ENCODE peak calls at places on chromosomes 3 and 15, in ten cellular contexts. One of them, this sample, is unnamed.

GRCh38 chr3:108513961-108514360 is 3.6 kb upstream of the MYH15 start:
- DNase-seq in amniotic stem cell: no peak
- DNase-seq in IMR-90: peak; percentile 27
- DNase-seq in mesenteric fat pad: no peak
- DNase-seq in H7: no peak
- DNase-seq in upper lobe of left lung: no peak
- DNase-seq in Calu3: no peak
- DNase-seq in lower leg skin: no peak
- DNase-seq in T47D: no peak
- DNase-seq in activated T-helper 9 cell treated with anti-CD3 and anti-CD28 coated beads, Interleukin-2, amount 50 U/mL, for 16 hours: no peak
- DNase-seq in this sample: no peak

GRCh38 chr15:73822998-73823397 is 50.4 kb upstream of the TBC1D21 start:
- DNase-seq in amniotic stem cell: no peak
- DNase-seq in IMR-90: peak; percentile 43
- DNase-seq in mesenteric fat pad: no peak
- DNase-seq in H7: peak; percentile 75
- DNase-seq in upper lobe of left lung: no peak
- DNase-seq in Calu3: no peak
- DNase-seq in lower leg skin: no peak
- DNase-seq in T47D: peak; percentile 69
- DNase-seq in activated T-helper 9 cell treated with anti-CD3 and anti-CD28 coated beads, Interleukin-2, amount 50 U/mL, for 16 hours: no peak
- DNase-seq in this sample: no peak

GRCh38 chr3:191958980-191959671 is 498.2 kb downstream of the PYDC2 start:
- DNase-seq in amniotic stem cell: no peak
- DNase-seq in IMR-90: no peak
- DNase-seq in mesenteric fat pad: no peak
- DNase-seq in H7: no peak
- DNase-seq in upper lobe of left lung: no peak
- DNase-seq in Calu3: no peak
- DNase-seq in lower leg skin: no peak
- DNase-seq in T47D: peak; percentile 48
- DNase-seq in activated T-helper 9 cell treated with anti-CD3 and anti-CD28 coated beads, Interleukin-2, amount 50 U/mL, for 16 hours: no peak
- DNase-seq in this sample: no peak

GRCh38 chr3:128727059-128727458 is 1.1 kb downstream of the RAB7A start:
- DNase-seq in amniotic stem cell: no peak
- DNase-seq in IMR-90: no peak
- DNase-seq in mesenteric fat pad: peak; percentile 5
- DNase-seq in H7: no peak
- DNase-seq in upper lobe of left lung: no peak
- DNase-seq in Calu3: no peak
- DNase-seq in lower leg skin: no peak
- DNase-seq in T47D: no peak
- DNase-seq in activated T-helper 9 cell treated with anti-CD3 and anti-CD28 coated beads, Interleukin-2, amount 50 U/mL, for 16 hours: no peak
- DNase-seq in this sample: no peak

GRCh38 chr15:42608110-42608531 is 32.7 kb downstream of the STARD9 start:
- DNase-seq in amniotic stem cell: no peak
- DNase-seq in IMR-90: no peak
- DNase-seq in mesenteric fat pad: no peak
- DNase-seq in H7: no peak
- DNase-seq in upper lobe of left lung: peak; percentile 77
- DNase-seq in Calu3: no peak
- DNase-seq in lower leg skin: no peak
- DNase-seq in T47D: peak; percentile 16
- DNase-seq in activated T-helper 9 cell treated with anti-CD3 and anti-CD28 coated beads, Interleukin-2, amount 50 U/mL, for 16 hours: peak; percentile 1
- DNase-seq in this sample: peak; percentile 2

GRCh38 chr3:52281980-52282801 is 3.7 kb upstream of the WDR82 start:
- DNase-seq in amniotic stem cell: no peak
- DNase-seq in IMR-90: no peak
- DNase-seq in mesenteric fat pad: no peak
- DNase-seq in H7: no peak
- DNase-seq in upper lobe of left lung: no peak
- DNase-seq in Calu3: peak; percentile 37
- DNase-seq in lower leg skin: no peak
- DNase-seq in T47D: no peak
- DNase-seq in activated T-helper 9 cell treated with anti-CD3 and anti-CD28 coated beads, Interleukin-2, amount 50 U/mL, for 16 hours: no peak
- DNase-seq in this sample: no peak

GRCh38 chr3:4633078-4634004 is 140.2 kb downstream of the ITPR1 start:
- DNase-seq in amniotic stem cell: peak; percentile 52
- DNase-seq in IMR-90: peak; percentile 72
- DNase-seq in mesenteric fat pad: no peak
- DNase-seq in H7: peak; percentile 68
- DNase-seq in upper lobe of left lung: no peak
- DNase-seq in Calu3: peak; percentile 19
- DNase-seq in lower leg skin: no peak
- DNase-seq in T47D: peak; percentile 74
- DNase-seq in activated T-helper 9 cell treated with anti-CD3 and anti-CD28 coated beads, Interleukin-2, amount 50 U/mL, for 16 hours: no peak
- DNase-seq in this sample: no peak

GRCh38 chr15:59152694-59153450 is 47.9 kb downstream of the CCNB2 start:
- DNase-seq in amniotic stem cell: no peak
- DNase-seq in IMR-90: no peak
- DNase-seq in mesenteric fat pad: no peak
- DNase-seq in H7: no peak
- DNase-seq in upper lobe of left lung: no peak
- DNase-seq in Calu3: no peak
- DNase-seq in lower leg skin: no peak
- DNase-seq in T47D: no peak
- DNase-seq in activated T-helper 9 cell treated with anti-CD3 and anti-CD28 coated beads, Interleukin-2, amount 50 U/mL, for 16 hours: no peak
- DNase-seq in this sample: no peak

GRCh38 chr15:66114863-66115425 is 138.6 kb downstream of the MEGF11 start:
- DNase-seq in amniotic stem cell: no peak
- DNase-seq in IMR-90: no peak
- DNase-seq in mesenteric fat pad: no peak
- DNase-seq in H7: no peak
- DNase-seq in upper lobe of left lung: no peak
- DNase-seq in Calu3: no peak
- DNase-seq in lower leg skin: peak; percentile 23
- DNase-seq in T47D: no peak
- DNase-seq in activated T-helper 9 cell treated with anti-CD3 and anti-CD28 coated beads, Interleukin-2, amount 50 U/mL, for 16 hours: no peak
- DNase-seq in this sample: no peak

GRCh38 chr3:72310028-72310987 is 525.4 kb upstream of the PROK2 start:
- DNase-seq in amniotic stem cell: peak; percentile 42
- DNase-seq in IMR-90: peak; percentile 85
- DNase-seq in mesenteric fat pad: no peak
- DNase-seq in H7: no peak
- DNase-seq in upper lobe of left lung: peak; percentile 52
- DNase-seq in Calu3: no peak
- DNase-seq in lower leg skin: no peak
- DNase-seq in T47D: peak; percentile 46
- DNase-seq in activated T-helper 9 cell treated with anti-CD3 and anti-CD28 coated beads, Interleukin-2, amount 50 U/mL, for 16 hours: no peak
- DNase-seq in this sample: peak; percentile 54

This sample was measured in NCI-H2107.